ENCODE peak calls at places on chromosomes 5 and 9, in seven cellular contexts. Q is H9, H is mesendoderm, U is GM12878, N is H1, R is K562, W is NT2/D1. B is an unnamed sample. For H3K4me1, the result is how much of the 10 kb centered on the place peaks cover.

GRCh38 chr5:124692324-124692723 is 54.1 kb downstream of the ZNF608 start:
- DNase-seq in Q (no peak), H (no peak), U (no peak), N (no peak), R (no peak), W (no peak), B (no peak)

GRCh38 chr9:133726401-133727276 is 11.5 kb downstream of the SARDH start:
- DNase-seq in Q (peak), H (peak), U (no peak), N (no peak), R (peak), W (no peak), B (peak)

GRCh38 chr9:976258-976804 is at the start of gene DMRT3:
- DNase-seq in Q (peak), H (peak), U (no peak), N (no peak), R (no peak), W (peak), B (no peak)

GRCh38 chr5:43042626-43043399 is 2.7 kb upstream of the ANXA2R start:
- DNase-seq in Q (peak), H (peak), U (peak), N (no peak), R (peak), W (no peak), B (peak)

GRCh38 chr5:4738298-4738697 is 401.8 kb upstream of the ADAMTS16 start:
- DNase-seq in Q (no peak), H (no peak), U (no peak), N (no peak), R (no peak), W (no peak), B (no peak)

GRCh38 chr5:170640731-170641588 is 137.1 kb downstream of the KCNIP1 start:
- DNase-seq in Q (no peak), H (no peak), U (no peak), N (no peak), R (no peak), W (no peak), B (no peak)

GRCh38 chr9:16385590-16386578 is 484.6 kb downstream of the BNC2 start:
- DNase-seq in Q (no peak), H (no peak), U (no peak), N (no peak), R (no peak), W (no peak), B (no peak)

GRCh38 chr9:37920471-37921167 is 16.7 kb upstream of the SLC25A51 start:
- DNase-seq in Q (peak), H (peak), U (no peak), N (no peak), R (peak), W (peak), B (no peak)

GRCh38 chr5:126069329-126069728 is 353.9 kb upstream of the GRAMD2B start:
- DNase-seq in Q (no peak), H (no peak), U (no peak), N (no peak), R (no peak), W (no peak), B (no peak)

GRCh38 chr9:95431286-95431685 is 85.5 kb downstream of the PTCH1 start:
- DNase-seq in Q (no peak), H (no peak), U (no peak), N (no peak), R (no peak), W (no peak), B (no peak)

GRCh38 chr5:57833489-57833888 is 350.9 kb upstream of the ACTBL2 start:
- DNase-seq in Q (no peak), H (no peak), U (no peak), N (no peak), R (no peak), W (no peak), B (no peak)

GRCh38 chr5:37724395-37725125 is 115.3 kb downstream of the GDNF start:
- DNase-seq in Q (no peak), H (no peak), U (no peak), N (no peak), R (no peak), W (no peak), B (no peak)

GRCh38 chr9:118567861-118568260 is 801.4 kb downstream of the BRINP1 start:
- DNase-seq in Q (no peak), H (no peak), U (no peak), N (no peak), R (no peak), W (no peak), B (no peak)

GRCh38 chr9:97041898-97042297 is 3.0 kb upstream of the CTSV start:
- DNase-seq in Q (no peak), H (no peak), U (no peak), N (no peak), R (no peak), W (no peak), B (peak)

GRCh38 chr5:149838881-149839739 is 105.5 kb downstream of the PDE6A start:
- DNase-seq in Q (no peak), H (no peak), U (no peak), N (no peak), R (no peak), W (no peak), B (no peak)

GRCh38 chr9:78262655-78263054 is 26.8 kb downstream of the CEP78 start:
- DNase-seq in Q (no peak), H (no peak), U (no peak), N (no peak), R (no peak), W (no peak), B (no peak)

GRCh38 chr9:123860603-123861002 is 69.3 kb downstream of the DENND1A start:
- DNase-seq in Q (no peak), H (no peak), U (no peak), N (no peak), R (no peak), W (no peak), B (no peak)

GRCh38 chr5:172898513-172899369 is 60.5 kb upstream of the RPL26L1 start:
- DNase-seq in Q (no peak), H (no peak), U (no peak), N (no peak), R (no peak), W (no peak), B (no peak)
- H3K4me1 ChIP-seq in Q (under half), H (under half), U (under half), N (under half), R (under half), W (under half), B (under half)

GRCh38 chr5:41927604-41928003 is 2.5 kb downstream of the FBXO4 start:
- DNase-seq in Q (no peak), H (no peak), U (no peak), N (no peak), R (peak), W (no peak), B (no peak)

GRCh38 chr5:41924526-41924871 is 582 bp upstream of the FBXO4 start:
- DNase-seq in Q (no peak), H (no peak), U (no peak), N (no peak), R (no peak), W (no peak), B (no peak)

GRCh38 chr5:41921874-41922273 is 3.2 kb upstream of the FBXO4 start:
- DNase-seq in Q (no peak), H (peak), U (no peak), N (no peak), R (no peak), W (no peak), B (no peak)

GRCh38 chr5:41925555-41925946 is 470 bp downstream of the FBXO4 start:
- DNase-seq in Q (no peak), H (no peak), U (no peak), N (no peak), R (peak), W (no peak), B (peak)

DNA sequence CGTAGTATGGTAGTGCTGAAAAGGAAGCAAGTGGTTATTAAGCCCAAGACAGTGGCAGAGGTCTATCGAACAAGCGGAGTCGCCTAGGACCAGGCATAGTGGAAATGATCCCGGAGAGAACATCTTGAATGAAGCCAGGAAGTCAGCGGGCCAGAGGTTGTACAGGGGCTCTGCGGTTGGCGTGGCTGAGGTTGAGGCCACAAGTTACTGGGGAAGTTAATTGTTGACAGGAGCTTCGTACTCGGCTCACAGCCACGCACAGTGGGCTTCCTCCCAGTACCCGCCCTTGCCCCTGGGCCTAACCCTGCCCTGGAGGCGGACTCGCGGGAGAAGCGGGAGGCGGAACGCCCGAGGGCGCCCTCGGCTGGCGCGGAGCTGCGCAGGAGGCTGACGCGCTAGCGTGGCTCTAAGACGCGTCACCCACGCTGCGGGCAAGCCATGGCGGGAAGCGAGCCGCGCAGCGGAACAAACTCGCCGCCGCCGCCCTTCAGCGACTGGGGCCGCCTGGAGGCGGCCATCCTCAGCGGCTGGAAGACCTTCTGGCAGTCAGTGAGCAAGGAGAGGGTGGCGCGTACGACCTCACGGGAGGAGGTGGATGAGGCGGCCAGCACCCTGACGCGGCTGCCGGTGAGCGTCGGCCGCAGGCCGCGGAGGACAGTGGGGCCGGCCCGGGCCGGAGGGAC is at the start of gene FBXO4:
- DNase-seq in Q (peak), H (peak), U (peak), N (peak), R (peak), W (no peak), B (peak)
- H3K9ac ChIP-seq in Q (peak), H (peak), U (peak), N (peak), R (peak), W (peak), B (peak)

DNA sequence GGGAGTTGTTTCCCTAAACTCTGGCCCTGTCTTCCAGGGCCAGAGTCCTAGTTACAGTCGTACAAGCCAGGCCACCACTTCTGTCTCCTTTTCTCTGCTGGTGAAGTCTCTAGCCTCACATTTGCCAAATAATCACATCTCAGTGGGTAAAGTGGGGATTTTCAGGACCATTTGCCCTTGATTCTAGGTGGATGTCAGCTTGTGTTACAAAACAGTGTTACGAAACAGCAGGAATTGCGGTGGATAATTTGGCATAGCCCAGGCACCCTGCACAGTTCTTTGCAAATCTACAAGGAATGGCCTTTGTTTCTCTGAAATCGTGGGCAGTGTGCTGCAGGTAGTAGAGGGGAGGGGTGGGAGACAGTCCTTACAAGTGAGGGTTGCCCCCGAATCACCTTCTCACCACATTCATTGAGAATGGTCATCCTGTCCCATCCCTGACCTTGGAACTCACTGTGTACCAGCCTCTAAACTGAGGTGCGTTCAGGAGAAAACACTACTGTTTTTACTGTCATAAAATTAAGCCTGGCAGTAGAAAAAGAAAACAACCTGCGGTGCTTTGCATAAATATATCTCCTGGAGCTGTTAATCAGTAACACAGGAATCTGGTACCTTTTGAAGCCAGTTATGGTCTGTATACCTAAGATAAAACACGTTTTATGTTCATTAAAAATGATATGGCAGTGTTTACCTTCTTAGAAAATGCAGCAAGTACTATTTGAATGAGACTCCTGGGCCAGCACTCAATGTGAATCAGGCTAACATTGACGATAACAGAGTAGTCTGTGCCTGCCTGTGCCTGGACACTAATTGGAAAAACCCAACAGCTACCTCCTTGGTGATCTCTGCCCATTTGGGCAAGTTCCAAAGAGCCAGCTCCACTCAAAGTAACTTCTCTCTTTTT is 44.3 kb downstream of the CYSTM1 start:
- DNase-seq in Q (no peak), H (no peak), U (no peak), N (no peak), R (no peak), W (no peak), B (peak)
- H3K4me1 ChIP-seq in Q (under half), H (under half), U (under half), N (under half), R (under half), W (under half), B (under half)

GRCh38 chr5:118578093-118578492 is 410.3 kb downstream of the DTWD2 start:
- DNase-seq in Q (no peak), H (no peak), U (no peak), N (no peak), R (no peak), W (no peak), B (no peak)
- H3K9ac ChIP-seq in Q (no peak), H (no peak), U (no peak), N (no peak), R (no peak), W (no peak), B (no peak)

GRCh38 chr5:158886086-158886485 is 213.6 kb downstream of the EBF1 start:
- DNase-seq in Q (no peak), H (no peak), U (no peak), N (no peak), R (no peak), W (no peak), B (no peak)
- H3K4me1 ChIP-seq in Q (under half), H (under half), U (under half), N (under half), R (under half), W (under half), B (under half)

GRCh38 chr9:125932012-125932411 is 184.8 kb downstream of the PBX3 start:
- DNase-seq in Q (no peak), H (peak), U (no peak), N (no peak), R (no peak), W (no peak), B (peak)
- H3K9ac ChIP-seq in Q (no peak), H (no peak), U (no peak), N (no peak), R (no peak), W (no peak), B (no peak)